ENCODE peak calls at places on chromosomes 1 and 21, in six cellular contexts. N is CD8-positive, alpha-beta T cell; G is tibial artery; W is AG09319; E is psoas muscle; S is MCF 10A. F is an unnamed sample.

GRCh38 chr21:32329776-32330175 is 31.1 kb downstream of the MRAP start:
- DNase-seq in N (no peak), G (no peak), W (no peak), E (no peak), S (no peak), F (no peak)

GRCh38 chr1:234989019-234989418 is 139.6 kb downstream of the TOMM20 start:
- DNase-seq in N (no peak), G (no peak), W (no peak), E (no peak), S (no peak), F (no peak)

GRCh38 chr1:167562697-167563096 is 9.1 kb upstream of the CREG1 start:
- DNase-seq in N (no peak), G (no peak), W (no peak), E (no peak), S (peak; percentile 70), F (no peak)

GRCh38 chr21:38380391-38381137 is 117.7 kb downstream of the ERG start:
- DNase-seq in N (no peak), G (no peak), W (no peak), E (no peak), S (peak; percentile 46), F (no peak)

GRCh38 chr1:2826736-2827292 is 25.3 kb upstream of the TTC34 start:
- DNase-seq in N (no peak), G (no peak), W (no peak), E (peak; percentile 15), S (no peak), F (no peak)

GRCh38 chr21:30984897-30985296 is 53.4 kb downstream of the KRTAP19-8 start:
- DNase-seq in N (no peak), G (no peak), W (no peak), E (no peak), S (no peak), F (no peak)

GRCh38 chr1:5109652-5110051 is 455.2 kb downstream of the AJAP1 start:
- DNase-seq in N (no peak), G (no peak), W (no peak), E (no peak), S (no peak), F (no peak)

GRCh38 chr1:206568779-206569352 is 43.4 kb downstream of the EIF2D start:
- DNase-seq in N (no peak), G (no peak), W (no peak), E (no peak), S (no peak), F (no peak)

GRCh38 chr1:66532798-66533783 is 862 bp upstream of the SGIP1 start:
- DNase-seq in N (no peak), G (peak; percentile 70), W (no peak), E (peak; percentile 58), S (no peak), F (no peak)

GRCh38 chr1:37867784-37868183 is 8.4 kb upstream of the MTF1 start:
- DNase-seq in N (no peak), G (no peak), W (no peak), E (no peak), S (no peak), F (no peak)

GRCh38 chr1:239126881-239127280 is 259.5 kb upstream of the CHRM3 start:
- DNase-seq in N (no peak), G (no peak), W (no peak), E (no peak), S (peak; percentile 63), F (no peak)

GRCh38 chr21:38241029-38241740 is 15.6 kb upstream of the KCNJ15 start:
- DNase-seq in N (no peak), G (peak; percentile 83), W (no peak), E (no peak), S (peak; percentile 62), F (no peak)

GRCh38 chr1:59317780-59318179 is 20.9 kb downstream of the FGGY start:
- DNase-seq in N (no peak), G (no peak), W (no peak), E (no peak), S (no peak), F (no peak)

GRCh38 chr1:41418868-41419583 is 57.8 kb downstream of the FOXO6 start:
- DNase-seq in N (no peak), G (peak; percentile 93), W (peak; percentile 72), E (peak; percentile 97), S (peak; percentile 92), F (no peak)

GRCh38 chr21:44583800-44584147 is 3.4 kb upstream of the KRTAP10-5 start:
- DNase-seq in N (no peak), G (no peak), W (no peak), E (no peak), S (no peak), F (no peak)

GRCh38 chr1:116873680-116874271 is 35.9 kb upstream of the PTGFRN start:
- DNase-seq in N (no peak), G (no peak), W (no peak), E (no peak), S (no peak), F (no peak)

GRCh38 chr1:29712275-29712633 is 475.9 kb downstream of the PTPRU start:
- DNase-seq in N (no peak), G (no peak), W (no peak), E (no peak), S (no peak), F (no peak)

GRCh38 chr1:29713857-29714256 is 477.5 kb downstream of the PTPRU start:
- DNase-seq in N (no peak), G (no peak), W (no peak), E (no peak), S (peak; percentile 41), F (no peak)

GRCh38 chr1:29709711-29710169 is 473.4 kb downstream of the PTPRU start:
- DNase-seq in N (no peak), G (no peak), W (no peak), E (no peak), S (peak; percentile 97), F (no peak)

GRCh38 chr1:29712801-29713200 is 476.5 kb downstream of the PTPRU start:
- DNase-seq in N (no peak), G (no peak), W (no peak), E (no peak), S (no peak), F (no peak)

DNA sequence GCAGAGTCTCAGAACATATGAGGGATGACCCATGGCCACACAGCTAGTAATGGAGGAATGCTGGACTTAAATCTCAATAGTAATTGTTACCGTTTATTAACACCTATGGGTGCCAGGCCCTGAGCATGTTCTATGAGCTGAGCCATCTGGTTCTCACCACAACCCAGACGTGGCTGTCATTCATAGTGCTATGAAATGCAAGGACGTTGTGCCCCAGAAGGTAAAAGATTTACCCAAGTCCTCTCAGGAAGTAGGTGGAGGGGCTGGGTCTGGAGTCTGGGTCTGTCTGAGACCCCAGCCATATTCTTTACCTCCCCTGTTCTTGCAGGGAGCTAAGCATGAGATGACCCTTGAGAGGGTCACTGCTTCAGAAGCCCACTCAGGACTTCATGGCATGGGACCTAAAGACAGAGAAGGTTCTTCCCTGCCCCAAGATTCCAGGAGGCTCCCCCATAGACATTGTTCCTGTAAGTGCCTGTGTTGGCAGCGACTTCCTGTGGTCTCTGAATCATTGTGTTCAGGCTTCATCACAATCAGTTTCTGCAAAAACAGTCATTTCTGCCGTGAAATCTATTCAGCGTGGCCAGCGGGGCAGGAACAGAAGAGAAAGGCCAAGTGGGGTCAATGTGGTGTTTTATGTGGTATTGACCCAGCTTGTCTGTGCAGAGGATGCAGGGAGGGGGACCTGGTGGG is 475.4 kb downstream of the PTPRU start:
- DNase-seq in N (no peak), G (no peak), W (no peak), E (no peak), S (peak; percentile 66), F (no peak)
- TF ChIP-seq CTCF in N (no peak), G (no peak), W (no peak), E (no peak), S (no peak), F (no peak)

GRCh38 chr1:1199961-1200875 is 6.2 kb downstream of the TNFRSF18 start:
- DNase-seq in N (no peak), G (no peak), W (no peak), E (peak; percentile 50), S (no peak), F (no peak)

GRCh38 chr1:1197551-1198422 is 8.6 kb downstream of the TNFRSF18 start:
- DNase-seq in N (no peak), G (no peak), W (no peak), E (peak; percentile 42), S (no peak), F (no peak)

GRCh38 chr1:1199141-1199960 is 7.0 kb downstream of the TNFRSF18 start:
- DNase-seq in N (no peak), G (no peak), W (no peak), E (peak; percentile 42), S (no peak), F (no peak)

GRCh38 chr1:1197188-1197500 is 9.2 kb downstream of the TNFRSF18 start:
- DNase-seq in N (no peak), G (no peak), W (no peak), E (no peak), S (no peak), F (no peak)

GRCh38 chr1:1198423-1199140 is 7.8 kb downstream of the TNFRSF18 start:
- DNase-seq in N (no peak), G (no peak), W (no peak), E (peak; percentile 38), S (no peak), F (no peak)
- TF ChIP-seq CTCF in N (no peak), G (no peak), W (no peak), E (no peak), S (no peak), F (no peak)

GRCh38 chr1:84672080-84672735 is 18.1 kb downstream of the SSX2IP start:
- DNase-seq in N (no peak), G (no peak), W (no peak), E (no peak), S (no peak), F (no peak)

GRCh38 chr1:84677415-84678099 is 12.7 kb downstream of the SSX2IP start:
- DNase-seq in N (no peak), G (no peak), W (no peak), E (no peak), S (no peak), F (no peak)

GRCh38 chr1:84675106-84675505 is 15.2 kb downstream of the SSX2IP start:
- DNase-seq in N (no peak), G (no peak), W (no peak), E (no peak), S (no peak), F (no peak)

GRCh38 chr1:84674021-84674420 is 16.2 kb downstream of the SSX2IP start:
- DNase-seq in N (no peak), G (no peak), W (no peak), E (no peak), S (no peak), F (no peak)

GRCh38 chr1:84675631-84676030 is 14.6 kb downstream of the SSX2IP start:
- DNase-seq in N (no peak), G (no peak), W (no peak), E (no peak), S (no peak), F (no peak)
- TF ChIP-seq CTCF in N (no peak), G (no peak), W (no peak), E (no peak), S (no peak), F (no peak)

DNA sequence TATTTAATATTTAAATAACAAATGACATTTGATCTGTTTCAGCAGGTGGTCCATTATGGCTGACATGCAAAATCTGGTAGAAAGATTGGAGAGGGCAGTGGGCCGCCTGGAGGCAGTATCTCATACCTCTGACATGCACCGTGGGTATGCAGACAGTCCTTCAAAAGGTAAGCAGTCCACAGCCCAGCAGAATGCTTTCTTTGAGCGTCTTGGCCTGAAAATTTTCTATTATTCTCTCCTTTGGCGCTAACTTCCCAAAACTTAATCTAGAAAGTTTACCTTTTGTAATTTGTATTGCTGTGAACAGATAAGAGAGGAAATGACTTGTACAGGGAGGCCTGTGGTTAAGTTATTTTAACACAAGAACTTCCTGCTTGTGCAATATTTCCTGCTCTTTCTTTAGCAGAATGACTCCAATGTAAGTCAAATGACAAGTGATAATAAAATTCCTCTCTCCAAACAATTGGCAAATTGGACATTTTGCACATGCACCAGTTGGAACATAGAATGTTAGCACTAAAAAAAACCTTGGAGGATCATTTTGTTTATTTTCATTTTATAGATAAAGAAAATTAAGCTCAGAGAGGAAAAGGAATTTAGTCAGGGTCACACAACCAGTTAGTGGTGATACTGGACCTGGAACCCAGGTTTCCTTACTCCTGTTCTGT is 18.9 kb downstream of the CAP1 start:
- DNase-seq in N (no peak), G (no peak), W (no peak), E (no peak), S (peak; percentile 50), F (no peak)
- TF ChIP-seq CTCF in N (no peak), G (no peak), W (no peak), E (no peak), S (no peak), F (no peak)

F was measured in type B pancreatic cell.